ENCODE peak calls at places on chromosomes 1 and 21, in ten cellular contexts. G is brain microvascular endothelial cell, R is endothelial cell, D is lower lobe of right lung, M is fibroblast of lung, W is dorsolateral prefrontal cortex, P is mammary epithelial cell, S is endothelial cell of umbilical vein, K is cardiac fibroblast, U is cardiac muscle cell. N is an unnamed sample.

GRCh38 chr1:45518910-45519309 is 2.8 kb downstream of the PRDX1 start:
- DNase-seq in R (no peak), U (no peak), K (peak; percentile 34), M (peak; percentile 20), P (no peak), G (no peak), W (no peak), S (peak; percentile 33), D (no peak), N (no peak)

GRCh38 chr1:40594187-40594531 is 62.7 kb downstream of the ZNF684 start:
- DNase-seq in S (no peak), M (no peak), D (no peak), R (no peak), W (no peak), U (no peak), P (no peak), K (no peak), G (no peak), N (no peak)

GRCh38 chr1:160018900-160019299 is 12.9 kb downstream of the PIGM start:
- DNase-seq in P (peak; percentile 42), K (peak; percentile 34), D (no peak), M (peak; percentile 72), S (no peak), G (peak; percentile 45), R (no peak), U (no peak), W (no peak), N (no peak)

GRCh38 chr1:26285366-26286063 is 5.6 kb downstream of the SH3BGRL3 start:
- DNase-seq in R (peak; percentile 76), S (no peak), W (no peak), M (no peak), K (no peak), G (no peak), D (no peak), P (no peak), U (peak; percentile 52), N (no peak)

GRCh38 chr1:184036517-184036949 is 995 bp downstream of the COLGALT2 start:
- DNase-seq in G (no peak), U (peak; percentile 75), P (no peak), R (peak; percentile 42), K (peak; percentile 10), M (peak; percentile 34), S (peak; percentile 24), D (peak; percentile 49), W (peak; percentile 70), N (peak; percentile 68)

GRCh38 chr1:60866884-60867648 is 215.3 kb upstream of the NFIA start:
- DNase-seq in P (no peak), W (no peak), M (no peak), D (no peak), K (no peak), R (no peak), G (no peak), U (no peak), S (peak; percentile 17), N (no peak)

GRCh38 chr1:78052685-78053433 is 7.1 kb downstream of the GIPC2 start:
- DNase-seq in M (no peak), R (no peak), S (peak; percentile 65), K (peak; percentile 39), D (no peak), U (no peak), G (no peak), P (no peak), W (no peak), N (no peak)

GRCh38 chr1:111754964-111755320 is 759 bp upstream of the DDX20 start:
- DNase-seq in K (peak; percentile 82), M (peak; percentile 45), R (peak; percentile 60), G (peak; percentile 44), S (no peak), W (no peak), D (no peak), P (no peak), U (peak; percentile 52), N (peak; percentile 71)

GRCh38 chr21:42009018-42009830 is 936 bp downstream of the ZBTB21 start:
- DNase-seq in R (peak; percentile 53), D (peak; percentile 71), S (peak; percentile 69), P (peak; percentile 60), K (peak; percentile 40), W (no peak), U (peak; percentile 62), M (peak; percentile 65), G (peak; percentile 42), N (peak; percentile 85)

GRCh38 chr21:18803624-18804023 is 400.0 kb upstream of the TMPRSS15 start:
- DNase-seq in R (no peak), G (no peak), M (no peak), D (no peak), U (no peak), P (no peak), W (no peak), K (no peak), S (no peak), N (no peak)

GRCh38 chr21:18801468-18801867 is 397.9 kb upstream of the TMPRSS15 start:
- DNase-seq in M (peak; percentile 13), U (no peak), P (no peak), K (peak; percentile 30), S (peak; percentile 30), W (no peak), G (peak; percentile 12), R (no peak), D (no peak), N (no peak)
- TF ChIP-seq CTCF in M (no peak), U (no peak), P (no peak), K (no peak), S (peak; percentile 15), W (no peak), G (peak; percentile 18), R (no peak), D (no peak), N (peak; percentile 10)

GRCh38 chr21:45868488-45868887 is 113.1 kb upstream of the COL6A1 start:
- DNase-seq in K (no peak), W (peak; percentile 11), M (no peak), U (no peak), G (no peak), S (no peak), P (no peak), D (peak; percentile 40), R (no peak), N (no peak)

GRCh38 chr21:45868086-45868485 is 113.5 kb upstream of the COL6A1 start:
- DNase-seq in M (no peak), R (no peak), W (peak; percentile 29), P (no peak), D (peak; percentile 37), U (no peak), G (no peak), K (no peak), S (no peak), N (no peak)

GRCh38 chr21:45867041-45867630 is 114.4 kb upstream of the COL6A1 start:
- DNase-seq in S (no peak), D (peak; percentile 34), W (peak; percentile 21), R (no peak), U (no peak), K (no peak), G (no peak), P (no peak), M (no peak), N (no peak)

GRCh38 chr21:45866473-45867010 is 115.0 kb upstream of the COL6A1 start:
- DNase-seq in S (no peak), M (no peak), P (no peak), G (no peak), U (no peak), K (no peak), D (no peak), R (no peak), W (no peak), N (no peak)

GRCh38 chr21:45867671-45868081 is 113.9 kb upstream of the COL6A1 start:
- DNase-seq in S (no peak), G (no peak), P (no peak), K (no peak), R (no peak), W (peak; percentile 30), U (no peak), D (peak; percentile 38), M (no peak), N (no peak)
- TF ChIP-seq CTCF in S (no peak), G (no peak), P (no peak), K (no peak), R (no peak), W (no peak), U (no peak), D (no peak), M (no peak), N (no peak)

GRCh38 chr1:24568475-24568874 is 12.6 kb downstream of the NCMAP start:
- DNase-seq in D (no peak), S (no peak), G (no peak), M (no peak), P (no peak), U (no peak), W (no peak), R (no peak), K (no peak), N (no peak)

GRCh38 chr1:24570265-24571125 is 14.6 kb downstream of the NCMAP start:
- DNase-seq in W (no peak), M (no peak), P (no peak), S (no peak), G (no peak), U (no peak), K (no peak), R (no peak), D (no peak), N (no peak)

GRCh38 chr1:24566266-24566867 is 10.5 kb downstream of the NCMAP start:
- DNase-seq in U (no peak), D (peak; percentile 24), M (peak; percentile 42), P (no peak), G (no peak), W (no peak), R (no peak), K (no peak), S (no peak), N (no peak)

GRCh38 chr1:24564695-24565094 is 8.8 kb downstream of the NCMAP start:
- DNase-seq in P (no peak), K (no peak), S (no peak), R (no peak), W (no peak), G (no peak), M (no peak), D (no peak), U (no peak), N (no peak)

GRCh38 chr1:24567792-24568388 is 12.0 kb downstream of the NCMAP start:
- DNase-seq in K (no peak), U (no peak), S (no peak), D (peak; percentile 86), G (no peak), P (peak; percentile 11), W (no peak), R (no peak), M (no peak), N (peak; percentile 86)
- TF ChIP-seq CTCF in K (no peak), U (no peak), S (no peak), D (no peak), G (no peak), P (peak; percentile 28), W (no peak), R (no peak), M (no peak), N (no peak)

GRCh38 chr1:66637146-66637545 is 103.2 kb downstream of the SGIP1 start:
- DNase-seq in M (peak; percentile 44), P (no peak), S (peak; percentile 24), R (no peak), G (no peak), D (no peak), W (no peak), K (peak; percentile 46), U (no peak), N (no peak)

GRCh38 chr1:66642992-66643391 is 109.0 kb downstream of the SGIP1 start:
- DNase-seq in W (no peak), P (peak; percentile 9), K (no peak), G (no peak), S (no peak), R (no peak), D (no peak), U (no peak), M (no peak), N (no peak)

GRCh38 chr1:66644331-66644730 is 107.9 kb upstream of the DYNLT5 start:
- DNase-seq in P (no peak), D (no peak), K (no peak), G (no peak), R (no peak), W (no peak), U (no peak), M (no peak), S (no peak), N (no peak)

GRCh38 chr1:66641851-66642473 is 108.0 kb downstream of the SGIP1 start:
- DNase-seq in P (no peak), S (no peak), K (no peak), D (no peak), U (no peak), R (no peak), G (no peak), W (no peak), M (no peak), N (no peak)
- TF ChIP-seq CTCF in P (no peak), S (no peak), K (no peak), D (no peak), U (no peak), R (no peak), G (no peak), W (no peak), M (no peak), N (no peak)